ENCODE peak calls at places on chromosomes 16 and 17, in ten cellular contexts. A is mammary epithelial cell, R is HFF-Myc, M is endothelial cell, T is IMR-90, F is GM12864, C is endodermal cell, O is cardiac fibroblast, V is astrocyte of the cerebellum, S is tibial nerve. Q is an unnamed sample.
A peak's percentile ranks its signal among the peaks of the same experiment; 100 is the strongest.

GRCh38 chr16:4393243-4393606 is 21.6 kb downstream of the VASN start:
- DNase-seq in S (no peak), M (no peak), F (no peak), O (no peak), C (no peak), A (peak; percentile 81), T (no peak), R (peak; percentile 52), V (no peak), Q (peak; percentile 78)

GRCh38 chr17:43908111-43908721 is 880 bp upstream of the MPP2 start:
- DNase-seq in O (peak; percentile 75), C (peak; percentile 91), F (no peak), R (no peak), V (peak; percentile 28), A (no peak), S (peak; percentile 72), M (peak; percentile 53), T (peak; percentile 65), Q (peak; percentile 55)

GRCh38 chr17:44400226-44400847 is 10.9 kb upstream of the ITGA2B start:
- DNase-seq in S (no peak), V (peak; percentile 6), M (no peak), T (peak; percentile 41), A (no peak), F (no peak), R (no peak), C (no peak), O (peak; percentile 51), Q (peak; percentile 26)

GRCh38 chr17:80701730-80702129 is 157.1 kb downstream of the RPTOR start:
- DNase-seq in O (no peak), A (no peak), V (no peak), T (no peak), S (no peak), C (no peak), M (no peak), F (no peak), R (no peak), Q (no peak)

GRCh38 chr16:29117631-29118030 is 132.8 kb downstream of the LAT start:
- DNase-seq in O (no peak), M (no peak), V (no peak), C (no peak), R (no peak), T (no peak), F (no peak), A (no peak), S (no peak), Q (no peak)

GRCh38 chr17:7173687-7174602 is 5.2 kb downstream of the ASGR1 start:
- DNase-seq in O (peak; percentile 34), A (no peak), F (no peak), R (no peak), M (peak; percentile 80), C (peak; percentile 98), T (no peak), V (no peak), S (peak; percentile 52), Q (no peak)

GRCh38 chr16:87570938-87571867 is 31.1 kb upstream of the JPH3 start:
- DNase-seq in O (peak; percentile 77), M (peak; percentile 65), T (peak; percentile 53), R (no peak), A (no peak), C (peak; percentile 93), V (no peak), S (no peak), F (no peak), Q (peak; percentile 80)

GRCh38 chr17:38589462-38590114 is 16.2 kb downstream of the SRCIN1 start:
- DNase-seq in V (no peak), T (no peak), M (no peak), R (no peak), O (no peak), C (peak; percentile 67), A (no peak), F (no peak), S (no peak), Q (no peak)

GRCh38 chr17:67785122-67785477 is 40.2 kb upstream of the BPTF start:
- DNase-seq in M (no peak), C (no peak), A (no peak), O (no peak), T (no peak), R (no peak), S (no peak), F (no peak), V (no peak), Q (no peak)

GRCh38 chr17:67784364-67785121 is 40.8 kb upstream of the BPTF start:
- DNase-seq in V (no peak), S (no peak), C (no peak), T (no peak), F (no peak), O (peak; percentile 16), R (no peak), M (peak; percentile 44), A (no peak), Q (no peak)

GRCh38 chr17:67779098-67779672 is 46.1 kb upstream of the BPTF start:
- DNase-seq in A (peak; percentile 14), S (peak; percentile 61), O (peak; percentile 86), R (peak; percentile 63), C (peak; percentile 93), V (peak; percentile 42), M (peak; percentile 60), F (no peak), T (peak; percentile 61), Q (peak; percentile 10)
- TF ChIP-seq CTCF in A (peak; percentile 69), S (peak; percentile 42), O (peak; percentile 76), R (peak; percentile 70), C (peak; percentile 88), V (peak; percentile 56), M (peak; percentile 89), F (peak; percentile 62), T (peak; percentile 52), Q (peak; percentile 56)

DNA sequence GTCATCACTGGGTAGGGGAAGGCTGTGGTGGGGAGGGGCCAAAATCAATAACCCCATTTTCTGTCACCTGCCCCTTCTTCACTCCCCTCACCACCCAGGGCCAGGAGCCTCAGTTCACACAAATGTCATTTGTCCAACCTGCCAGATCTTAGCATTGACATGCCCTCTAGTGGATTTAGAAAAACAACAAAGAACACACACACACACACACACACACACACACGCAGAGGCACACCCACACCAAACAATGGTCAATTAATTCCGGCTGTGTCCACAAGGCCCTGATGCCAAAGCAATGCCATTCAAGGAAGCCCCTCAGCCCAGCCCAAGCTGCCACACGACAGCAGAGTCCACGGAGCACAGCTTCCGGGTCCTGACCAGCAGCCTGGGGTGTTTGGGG is 68.4 kb downstream of the NOG start:
- DNase-seq in A (no peak), C (no peak), O (no peak), S (no peak), T (no peak), R (no peak), F (no peak), V (no peak), M (no peak), Q (no peak)
- TF ChIP-seq CTCF in A (no peak), C (no peak), O (no peak), S (no peak), T (no peak), R (no peak), F (no peak), V (no peak), M (no peak), Q (no peak)

GRCh38 chr16:11634307-11634706 is 33.9 kb upstream of the SNN start:
- DNase-seq in F (no peak), T (no peak), C (no peak), M (no peak), S (no peak), A (no peak), R (no peak), O (no peak), V (no peak), Q (no peak)

GRCh38 chr16:11636172-11636721 is 32.0 kb upstream of the SNN start:
- DNase-seq in O (no peak), T (no peak), M (no peak), V (no peak), S (no peak), F (no peak), A (no peak), C (peak; percentile 89), R (no peak), Q (peak; percentile 19)

GRCh38 chr16:11635127-11635652 is 33.1 kb upstream of the SNN start:
- DNase-seq in S (no peak), C (no peak), M (no peak), R (no peak), F (no peak), T (no peak), A (no peak), V (no peak), O (no peak), Q (no peak)

GRCh38 chr16:11637320-11637719 is 30.9 kb upstream of the SNN start:
- DNase-seq in T (no peak), R (no peak), A (no peak), V (no peak), O (no peak), C (no peak), S (no peak), F (no peak), M (no peak), Q (no peak)

GRCh38 chr16:11635679-11636171 is 32.5 kb upstream of the SNN start:
- DNase-seq in R (no peak), T (no peak), C (peak; percentile 55), S (no peak), F (no peak), O (no peak), M (no peak), V (no peak), A (no peak), Q (no peak)
- TF ChIP-seq CTCF in R (no peak), T (no peak), C (no peak), S (no peak), F (no peak), O (no peak), M (no peak), V (no peak), A (no peak), Q (no peak)

GRCh38 chr17:62778990-62779681 is 29.0 kb downstream of the MARCHF10 start:
- DNase-seq in T (peak; percentile 98), F (no peak), V (peak; percentile 94), S (no peak), A (peak; percentile 99), R (peak; percentile 93), O (peak; percentile 78), M (no peak), C (peak; percentile 66), Q (peak; percentile 75)

GRCh38 chr17:62780951-62781350 is 27.2 kb downstream of the MARCHF10 start:
- DNase-seq in T (peak; percentile 68), F (no peak), C (peak; percentile 36), M (no peak), A (no peak), S (no peak), V (no peak), R (no peak), O (no peak), Q (no peak)

GRCh38 chr17:62781826-62782225 is 26.3 kb downstream of the MARCHF10 start:
- DNase-seq in M (no peak), T (peak; percentile 36), V (no peak), R (no peak), A (peak; percentile 80), F (no peak), C (no peak), S (no peak), O (peak; percentile 25), Q (no peak)

GRCh38 chr17:62781356-62781755 is 26.8 kb downstream of the MARCHF10 start:
- DNase-seq in R (no peak), O (peak; percentile 60), C (peak; percentile 19), M (no peak), F (no peak), T (peak; percentile 57), S (no peak), V (no peak), A (no peak), Q (no peak)

DNA sequence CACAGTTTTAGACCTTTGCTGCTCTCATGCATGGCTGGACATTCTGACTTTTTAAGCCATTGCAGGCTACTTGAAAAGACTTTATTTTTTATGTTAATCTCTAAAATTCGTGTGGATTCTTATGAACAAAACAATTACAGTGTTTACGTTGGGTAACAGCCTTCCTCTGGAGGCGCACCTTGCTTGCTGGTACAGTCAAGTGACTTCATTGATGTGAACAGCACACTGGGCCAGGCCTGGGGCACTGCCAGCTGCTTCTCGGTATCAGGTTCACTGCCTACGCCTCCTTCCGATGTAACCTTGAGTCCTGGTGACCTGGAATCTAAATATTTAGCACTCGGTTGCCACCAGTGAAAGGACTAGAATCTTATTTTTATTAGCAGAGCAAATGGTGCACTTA is 27.8 kb downstream of the MARCHF10 start:
- DNase-seq in V (no peak), T (no peak), M (no peak), C (peak; percentile 40), A (no peak), R (no peak), O (no peak), S (no peak), F (no peak), Q (peak; percentile 22)
- TF ChIP-seq CTCF in V (no peak), T (no peak), M (no peak), C (no peak), A (no peak), R (no peak), O (no peak), S (no peak), F (no peak), Q (no peak)